ENCODE peak calls at places on chromosomes 16 and 17, in six cellular contexts. E is mesothelial cell of epicardium, R is A673, O is DMS 273 treated with DMSO at 0.1 percent for 48 hours, G is SW480, L is tibial nerve. W is an unnamed sample.

GRCh38 chr17:32116937-32117336 is 25.4 kb upstream of the RHOT1 start:
- DNase-seq in E (no peak), R (no peak), O (no peak), G (no peak), L (no peak), W (no peak)

GRCh38 chr17:61480414-61480807 is 28.2 kb downstream of the TBX4 start:
- DNase-seq in E (no peak), R (no peak), O (no peak), G (no peak), L (no peak), W (no peak)

GRCh38 chr16:3577302-3577752 is at the start of gene NLRC3:
- DNase-seq in E (no peak), R (no peak), O (no peak), G (no peak), L (no peak), W (no peak)

GRCh38 chr17:59378621-59379194 is 47.3 kb downstream of the YPEL2 start:
- DNase-seq in E (no peak), R (no peak), O (peak), G (no peak), L (no peak), W (no peak)

GRCh38 chr16:27470567-27471431 is 68.8 kb downstream of the IL21R start:
- DNase-seq in E (no peak), R (no peak), O (no peak), G (peak), L (no peak), W (no peak)

GRCh38 chr17:72699566-72699965 is 392.9 kb downstream of the SLC39A11 start:
- DNase-seq in E (no peak), R (no peak), O (no peak), G (no peak), L (no peak), W (peak)

GRCh38 chr17:4747847-4748246 is 8.1 kb upstream of the CXCL16 start:
- DNase-seq in E (no peak), R (no peak), O (no peak), G (no peak), L (no peak), W (no peak)

GRCh38 chr16:67397812-67398545 is 4.7 kb upstream of the TPPP3 start:
- DNase-seq in E (no peak), R (no peak), O (no peak), G (no peak), L (no peak), W (no peak)

GRCh38 chr17:74210191-74211140 is 2.9 kb upstream of the TTYH2 start:
- DNase-seq in E (no peak), R (peak), O (peak), G (peak), L (peak), W (no peak)

GRCh38 chr17:9360610-9361571 is 214.7 kb downstream of the STX8 start:
- DNase-seq in E (no peak), R (peak), O (no peak), G (no peak), L (no peak), W (no peak)